ENCODE peak calls at places on chromosomes 12 and 14, in nine cellular contexts. One of them, this sample, is unnamed.

GRCh38 chr12:130576286-130576933 is 139.7 kb downstream of the RIMBP2 start:
- DNase-seq in astrocyte of the cerebellum: no peak
- DNase-seq in lung: no peak
- DNase-seq in fibroblast of pulmonary artery: no peak
- DNase-seq in heart right ventricle: no peak
- DNase-seq in body of pancreas: no peak
- DNase-seq in NB4: no peak
- DNase-seq in BJ: no peak
- DNase-seq in AG04450: no peak
- DNase-seq in this sample: no peak

GRCh38 chr12:22974865-22975264 is 349.9 kb downstream of the ETNK1 start:
- DNase-seq in body of pancreas: no peak
- DNase-seq in fibroblast of pulmonary artery: peak
- DNase-seq in NB4: peak
- DNase-seq in AG04450: peak
- DNase-seq in astrocyte of the cerebellum: peak
- DNase-seq in lung: no peak
- DNase-seq in BJ: peak
- DNase-seq in heart right ventricle: no peak
- DNase-seq in this sample: peak

GRCh38 chr12:92419201-92419600 is 273.6 kb upstream of the BTG1 start:
- DNase-seq in heart right ventricle: no peak
- DNase-seq in astrocyte of the cerebellum: no peak
- DNase-seq in BJ: no peak
- DNase-seq in NB4: no peak
- DNase-seq in fibroblast of pulmonary artery: no peak
- DNase-seq in AG04450: no peak
- DNase-seq in body of pancreas: peak
- DNase-seq in lung: no peak
- DNase-seq in this sample: no peak

GRCh38 chr12:87848248-87848868 is 180.8 kb downstream of the C12orf50 start:
- DNase-seq in fibroblast of pulmonary artery: peak
- DNase-seq in NB4: peak
- DNase-seq in heart right ventricle: no peak
- DNase-seq in astrocyte of the cerebellum: peak
- DNase-seq in AG04450: peak
- DNase-seq in BJ: peak
- DNase-seq in body of pancreas: peak
- DNase-seq in lung: no peak
- DNase-seq in this sample: peak

GRCh38 chr12:92340441-92341332 is 195.0 kb upstream of the BTG1 start:
- DNase-seq in fibroblast of pulmonary artery: peak
- DNase-seq in lung: no peak
- DNase-seq in astrocyte of the cerebellum: no peak
- DNase-seq in heart right ventricle: no peak
- DNase-seq in body of pancreas: no peak
- DNase-seq in BJ: no peak
- DNase-seq in AG04450: no peak
- DNase-seq in NB4: no peak
- DNase-seq in this sample: no peak

GRCh38 chr14:75657331-75657730 is 3.3 kb downstream of the ERG28 start:
- DNase-seq in AG04450: no peak
- DNase-seq in BJ: no peak
- DNase-seq in astrocyte of the cerebellum: no peak
- DNase-seq in lung: no peak
- DNase-seq in NB4: no peak
- DNase-seq in body of pancreas: no peak
- DNase-seq in fibroblast of pulmonary artery: peak
- DNase-seq in heart right ventricle: no peak
- DNase-seq in this sample: no peak

GRCh38 chr12:111976860-111977259 is 36.1 kb downstream of the TMEM116 start:
- DNase-seq in body of pancreas: no peak
- DNase-seq in BJ: no peak
- DNase-seq in NB4: no peak
- DNase-seq in lung: no peak
- DNase-seq in heart right ventricle: no peak
- DNase-seq in AG04450: no peak
- DNase-seq in fibroblast of pulmonary artery: no peak
- DNase-seq in astrocyte of the cerebellum: no peak
- DNase-seq in this sample: no peak

GRCh38 chr12:116393859-116394650 is 116.6 kb upstream of the MED13L start:
- DNase-seq in BJ: no peak
- DNase-seq in NB4: peak
- DNase-seq in AG04450: no peak
- DNase-seq in astrocyte of the cerebellum: no peak
- DNase-seq in body of pancreas: no peak
- DNase-seq in heart right ventricle: no peak
- DNase-seq in lung: no peak
- DNase-seq in fibroblast of pulmonary artery: no peak
- DNase-seq in this sample: no peak

GRCh38 chr12:103462675-103463074 is 33.1 kb downstream of the C12orf42 start:
- DNase-seq in fibroblast of pulmonary artery: no peak
- DNase-seq in heart right ventricle: no peak
- DNase-seq in BJ: no peak
- DNase-seq in lung: no peak
- DNase-seq in AG04450: no peak
- DNase-seq in NB4: no peak
- DNase-seq in astrocyte of the cerebellum: no peak
- DNase-seq in body of pancreas: no peak
- DNase-seq in this sample: no peak

GRCh38 chr12:42477931-42478330 is 111.6 kb downstream of the PRICKLE1 start:
- DNase-seq in heart right ventricle: no peak
- DNase-seq in BJ: no peak
- DNase-seq in lung: no peak
- DNase-seq in fibroblast of pulmonary artery: no peak
- DNase-seq in body of pancreas: no peak
- DNase-seq in AG04450: peak
- DNase-seq in NB4: no peak
- DNase-seq in astrocyte of the cerebellum: no peak
- DNase-seq in this sample: no peak

GRCh38 chr12:108567388-108567787 is 5.0 kb downstream of the ISCU start:
- DNase-seq in NB4: no peak
- DNase-seq in body of pancreas: no peak
- DNase-seq in astrocyte of the cerebellum: no peak
- DNase-seq in heart right ventricle: no peak
- DNase-seq in BJ: no peak
- DNase-seq in fibroblast of pulmonary artery: peak
- DNase-seq in AG04450: no peak
- DNase-seq in lung: peak
- DNase-seq in this sample: no peak

GRCh38 chr12:80709811-80710726 is 2.6 kb downstream of the MYF6 start:
- DNase-seq in lung: no peak
- DNase-seq in BJ: no peak
- DNase-seq in heart right ventricle: no peak
- DNase-seq in body of pancreas: no peak
- DNase-seq in AG04450: no peak
- DNase-seq in astrocyte of the cerebellum: no peak
- DNase-seq in NB4: peak
- DNase-seq in fibroblast of pulmonary artery: peak
- DNase-seq in this sample: no peak

GRCh38 chr14:61638595-61639391 is 56.5 kb upstream of the HIF1A start:
- DNase-seq in NB4: no peak
- DNase-seq in astrocyte of the cerebellum: no peak
- DNase-seq in AG04450: no peak
- DNase-seq in heart right ventricle: no peak
- DNase-seq in BJ: no peak
- DNase-seq in fibroblast of pulmonary artery: no peak
- DNase-seq in lung: no peak
- DNase-seq in body of pancreas: no peak
- DNase-seq in this sample: no peak

GRCh38 chr14:79178719-79179118 is 1008.5 kb downstream of the NRXN3 start:
- DNase-seq in NB4: no peak
- DNase-seq in body of pancreas: no peak
- DNase-seq in heart right ventricle: no peak
- DNase-seq in fibroblast of pulmonary artery: no peak
- DNase-seq in AG04450: no peak
- DNase-seq in astrocyte of the cerebellum: no peak
- DNase-seq in BJ: no peak
- DNase-seq in lung: no peak
- DNase-seq in this sample: no peak

GRCh38 chr12:91111366-91112321 is at the start of gene LUM:
- DNase-seq in astrocyte of the cerebellum: no peak
- DNase-seq in fibroblast of pulmonary artery: peak
- DNase-seq in heart right ventricle: peak
- DNase-seq in BJ: peak
- DNase-seq in lung: no peak
- DNase-seq in AG04450: no peak
- DNase-seq in body of pancreas: no peak
- DNase-seq in NB4: no peak
- DNase-seq in this sample: no peak

GRCh38 chr14:91649930-91650329 is 82.0 kb downstream of the CATSPERB start:
- DNase-seq in fibroblast of pulmonary artery: peak
- DNase-seq in NB4: peak
- DNase-seq in lung: no peak
- DNase-seq in body of pancreas: peak
- DNase-seq in heart right ventricle: no peak
- DNase-seq in BJ: no peak
- DNase-seq in AG04450: no peak
- DNase-seq in astrocyte of the cerebellum: peak
- DNase-seq in this sample: no peak

GRCh38 chr12:104583311-104583710 is 126.6 kb downstream of the CHST11 start:
- DNase-seq in AG04450: no peak
- DNase-seq in NB4: no peak
- DNase-seq in lung: no peak
- DNase-seq in fibroblast of pulmonary artery: no peak
- DNase-seq in astrocyte of the cerebellum: no peak
- DNase-seq in BJ: no peak
- DNase-seq in body of pancreas: no peak
- DNase-seq in heart right ventricle: no peak
- DNase-seq in this sample: no peak
- H3K4me3 ChIP-seq in AG04450: no peak
- H3K4me3 ChIP-seq in NB4: no peak
- H3K4me3 ChIP-seq in lung: no peak
- H3K4me3 ChIP-seq in fibroblast of pulmonary artery: no peak
- H3K4me3 ChIP-seq in astrocyte of the cerebellum: no peak
- H3K4me3 ChIP-seq in BJ: no peak
- H3K4me3 ChIP-seq in body of pancreas: no peak
- H3K4me3 ChIP-seq in heart right ventricle: no peak
- H3K4me3 ChIP-seq in this sample: no peak

DNA sequence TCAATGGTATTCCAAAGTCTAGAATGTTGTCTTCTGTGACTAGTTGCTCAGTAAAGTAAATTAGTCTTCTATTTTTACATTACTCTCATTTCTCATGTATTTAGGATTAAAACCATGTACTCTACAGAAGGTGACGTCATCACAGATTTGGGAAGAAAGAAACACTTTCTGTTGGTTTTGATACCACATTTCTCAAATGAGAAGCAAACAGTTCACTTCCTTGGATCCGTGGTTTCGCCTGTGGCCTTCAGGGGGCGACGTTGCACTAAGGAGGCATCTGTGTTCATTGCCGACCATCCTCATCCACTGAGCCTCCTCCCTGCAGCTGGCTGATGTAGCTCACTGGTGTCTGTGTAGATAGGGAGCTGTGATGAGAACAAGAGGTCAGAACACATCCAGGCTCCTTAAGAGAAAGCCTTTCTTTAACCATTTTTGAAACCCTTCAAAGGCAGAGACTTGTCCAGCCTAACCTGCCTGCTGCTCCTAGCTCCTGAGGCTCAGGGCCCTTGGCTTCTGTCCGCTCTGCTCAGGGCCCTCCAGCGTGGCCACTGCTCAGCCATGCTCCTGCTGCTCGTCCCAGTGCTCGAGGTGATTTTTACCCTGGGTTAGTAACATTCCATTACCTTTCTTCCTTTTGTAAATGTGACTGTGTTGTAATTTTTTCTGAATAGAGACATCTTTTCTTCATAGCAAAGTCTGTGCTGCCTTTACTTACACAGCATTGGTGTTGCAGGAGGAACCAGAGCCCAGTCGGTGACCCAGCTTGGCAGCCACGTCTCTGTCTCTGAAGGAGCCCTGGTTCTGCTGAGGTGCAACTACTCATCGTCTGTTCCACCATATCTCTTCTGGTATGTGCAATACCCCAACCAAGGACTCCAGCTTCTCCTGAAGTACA is 220.6 kb upstream of the OR4E1 start:
- DNase-seq in BJ: no peak
- DNase-seq in NB4: peak
- DNase-seq in astrocyte of the cerebellum: no peak
- DNase-seq in fibroblast of pulmonary artery: no peak
- DNase-seq in AG04450: no peak
- DNase-seq in lung: no peak
- DNase-seq in heart right ventricle: no peak
- DNase-seq in body of pancreas: no peak
- DNase-seq in this sample: no peak
- H3K4me3 ChIP-seq in BJ: no peak
- H3K4me3 ChIP-seq in NB4: no peak
- H3K4me3 ChIP-seq in astrocyte of the cerebellum: no peak
- H3K4me3 ChIP-seq in fibroblast of pulmonary artery: no peak
- H3K4me3 ChIP-seq in AG04450: no peak
- H3K4me3 ChIP-seq in lung: no peak
- H3K4me3 ChIP-seq in heart right ventricle: no peak
- H3K4me3 ChIP-seq in body of pancreas: no peak
- H3K4me3 ChIP-seq in this sample: no peak

DNA sequence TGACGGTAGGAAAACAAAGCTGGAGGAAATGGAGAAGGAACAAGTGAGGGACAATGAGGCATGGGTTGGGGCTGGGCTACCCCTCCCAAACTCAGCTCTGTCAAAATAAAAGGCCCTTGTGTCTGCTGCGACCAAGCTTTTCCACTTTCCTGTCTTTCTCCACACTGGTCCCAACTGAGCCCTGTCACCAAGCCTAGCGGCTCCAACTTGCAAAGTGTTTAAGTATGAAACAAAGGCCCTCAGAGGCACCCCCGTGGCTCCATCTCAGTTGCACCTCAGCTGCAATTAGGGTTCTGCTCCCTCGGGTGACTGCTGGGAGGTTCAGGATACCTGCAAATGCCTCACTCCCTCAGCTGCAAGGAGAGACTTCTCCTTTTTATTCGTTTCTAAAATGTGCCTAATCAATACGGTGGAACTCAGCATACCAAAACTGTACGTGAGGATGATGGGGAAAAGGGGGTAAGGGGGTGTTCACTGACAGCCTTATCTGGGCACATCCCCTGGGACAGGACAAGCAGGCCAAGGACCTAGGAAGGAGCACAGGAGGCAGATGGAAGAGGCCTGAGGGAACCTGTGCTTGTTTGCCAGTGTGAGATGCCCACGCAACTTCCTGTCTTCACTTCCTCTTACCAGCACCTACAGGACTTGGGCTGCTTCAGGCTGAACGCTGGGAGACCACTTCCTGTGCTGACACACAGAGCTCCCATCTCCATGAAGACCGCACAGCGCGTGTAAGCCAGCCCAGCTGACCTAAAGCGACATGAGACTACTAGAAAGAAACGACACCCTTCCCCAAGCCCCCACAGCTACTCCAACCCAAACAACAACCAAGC is 8.9 kb downstream of the VAMP1 start:
- DNase-seq in AG04450: no peak
- DNase-seq in NB4: peak
- DNase-seq in BJ: no peak
- DNase-seq in heart right ventricle: no peak
- DNase-seq in lung: peak
- DNase-seq in fibroblast of pulmonary artery: no peak
- DNase-seq in body of pancreas: peak
- DNase-seq in astrocyte of the cerebellum: no peak
- DNase-seq in this sample: no peak
- H3K4me3 ChIP-seq in AG04450: no peak
- H3K4me3 ChIP-seq in NB4: peak
- H3K4me3 ChIP-seq in BJ: no peak
- H3K4me3 ChIP-seq in heart right ventricle: no peak
- H3K4me3 ChIP-seq in lung: no peak
- H3K4me3 ChIP-seq in fibroblast of pulmonary artery: no peak
- H3K4me3 ChIP-seq in body of pancreas: no peak
- H3K4me3 ChIP-seq in astrocyte of the cerebellum: no peak
- H3K4me3 ChIP-seq in this sample: no peak

GRCh38 chr14:103899833-103900232 is 28.4 kb upstream of the TDRD9 start:
- DNase-seq in heart right ventricle: no peak
- DNase-seq in NB4: no peak
- DNase-seq in astrocyte of the cerebellum: no peak
- DNase-seq in BJ: no peak
- DNase-seq in fibroblast of pulmonary artery: no peak
- DNase-seq in AG04450: no peak
- DNase-seq in lung: no peak
- DNase-seq in body of pancreas: no peak
- DNase-seq in this sample: no peak
- H3K4me3 ChIP-seq in heart right ventricle: no peak
- H3K4me3 ChIP-seq in NB4: no peak
- H3K4me3 ChIP-seq in astrocyte of the cerebellum: no peak
- H3K4me3 ChIP-seq in BJ: no peak
- H3K4me3 ChIP-seq in fibroblast of pulmonary artery: no peak
- H3K4me3 ChIP-seq in AG04450: no peak
- H3K4me3 ChIP-seq in lung: no peak
- H3K4me3 ChIP-seq in body of pancreas: no peak
- H3K4me3 ChIP-seq in this sample: no peak

This sample was measured in epithelial cell of proximal tubule.